ENCODE peak calls at places on chromosomes 13 and 19, in seven cellular contexts. One of them, this sample, is unnamed.

GRCh38 chr13:79541426-79542049 is 60.6 kb downstream of the NDFIP2 start:
- DNase-seq in fibroblast of pulmonary artery: peak; percentile 87
- DNase-seq in IMR-90: peak; percentile 73
- DNase-seq in B cell: no peak
- DNase-seq in kidney: no peak
- DNase-seq in HFF-Myc: peak; percentile 56
- DNase-seq in heart right ventricle: no peak
- DNase-seq in this sample: peak; percentile 22

GRCh38 chr19:52735734-52736133 is 890 bp upstream of the ZNF611 start:
- DNase-seq in B cell: no peak
- DNase-seq in kidney: peak; percentile 95
- DNase-seq in HFF-Myc: no peak
- DNase-seq in heart right ventricle: peak; percentile 88
- DNase-seq in fibroblast of pulmonary artery: peak; percentile 20
- DNase-seq in IMR-90: no peak
- DNase-seq in this sample: no peak

GRCh38 chr13:35833571-35834305 is 297.4 kb downstream of the DCLK1 start:
- DNase-seq in heart right ventricle: no peak
- DNase-seq in IMR-90: no peak
- DNase-seq in HFF-Myc: no peak
- DNase-seq in B cell: no peak
- DNase-seq in kidney: no peak
- DNase-seq in fibroblast of pulmonary artery: no peak
- DNase-seq in this sample: no peak

GRCh38 chr19:29255006-29255405 is 42.1 kb upstream of the UQCRFS1 start:
- DNase-seq in kidney: no peak
- DNase-seq in IMR-90: no peak
- DNase-seq in heart right ventricle: no peak
- DNase-seq in fibroblast of pulmonary artery: no peak
- DNase-seq in B cell: no peak
- DNase-seq in HFF-Myc: no peak
- DNase-seq in this sample: no peak

GRCh38 chr19:6357995-6358394 is 3.3 kb upstream of the CLPP start:
- DNase-seq in HFF-Myc: no peak
- DNase-seq in heart right ventricle: no peak
- DNase-seq in kidney: peak; percentile 54
- DNase-seq in B cell: no peak
- DNase-seq in fibroblast of pulmonary artery: no peak
- DNase-seq in IMR-90: no peak
- DNase-seq in this sample: no peak

GRCh38 chr13:108676620-108677019 is 47.2 kb downstream of the MYO16 start:
- DNase-seq in fibroblast of pulmonary artery: no peak
- DNase-seq in HFF-Myc: no peak
- DNase-seq in IMR-90: no peak
- DNase-seq in heart right ventricle: no peak
- DNase-seq in kidney: no peak
- DNase-seq in B cell: no peak
- DNase-seq in this sample: no peak

GRCh38 chr19:12647490-12648071 is 19.0 kb downstream of the MAN2B1 start:
- DNase-seq in fibroblast of pulmonary artery: peak; percentile 46
- DNase-seq in IMR-90: no peak
- DNase-seq in B cell: peak; percentile 68
- DNase-seq in HFF-Myc: no peak
- DNase-seq in kidney: peak; percentile 93
- DNase-seq in heart right ventricle: no peak
- DNase-seq in this sample: peak; percentile 73

GRCh38 chr13:91242652-91243051 is 104.8 kb upstream of the MIR17HG start:
- DNase-seq in HFF-Myc: no peak
- DNase-seq in fibroblast of pulmonary artery: no peak
- DNase-seq in IMR-90: no peak
- DNase-seq in heart right ventricle: no peak
- DNase-seq in kidney: no peak
- DNase-seq in B cell: no peak
- DNase-seq in this sample: no peak

GRCh38 chr19:18590273-18591272 is 2.0 kb downstream of the REX1BD start:
- DNase-seq in kidney: peak; percentile 82
- DNase-seq in fibroblast of pulmonary artery: peak; percentile 61
- DNase-seq in B cell: no peak
- DNase-seq in heart right ventricle: no peak
- DNase-seq in IMR-90: peak; percentile 57
- DNase-seq in HFF-Myc: no peak
- DNase-seq in this sample: no peak

GRCh38 chr19:5676711-5677110 is 3.6 kb downstream of the MICOS13 start:
- DNase-seq in IMR-90: no peak
- DNase-seq in B cell: no peak
- DNase-seq in heart right ventricle: no peak
- DNase-seq in kidney: no peak
- DNase-seq in HFF-Myc: no peak
- DNase-seq in fibroblast of pulmonary artery: no peak
- DNase-seq in this sample: no peak

GRCh38 chr13:98523455-98524102 is 53.3 kb downstream of the STK24 start:
- DNase-seq in B cell: no peak
- DNase-seq in HFF-Myc: no peak
- DNase-seq in kidney: no peak
- DNase-seq in IMR-90: no peak
- DNase-seq in fibroblast of pulmonary artery: no peak
- DNase-seq in heart right ventricle: no peak
- DNase-seq in this sample: peak; percentile 55

GRCh38 chr13:83355042-83355441 is 527.2 kb downstream of the SLITRK1 start:
- DNase-seq in kidney: no peak
- DNase-seq in HFF-Myc: no peak
- DNase-seq in fibroblast of pulmonary artery: no peak
- DNase-seq in heart right ventricle: no peak
- DNase-seq in IMR-90: no peak
- DNase-seq in B cell: no peak
- DNase-seq in this sample: no peak

GRCh38 chr13:97810152-97810551 is 143.3 kb upstream of the IPO5 start:
- DNase-seq in heart right ventricle: no peak
- DNase-seq in HFF-Myc: no peak
- DNase-seq in B cell: no peak
- DNase-seq in fibroblast of pulmonary artery: peak; percentile 50
- DNase-seq in IMR-90: peak; percentile 14
- DNase-seq in kidney: no peak
- DNase-seq in this sample: no peak

GRCh38 chr19:34578173-34578572 is 96.6 kb downstream of the WTIP start:
- DNase-seq in IMR-90: no peak
- DNase-seq in HFF-Myc: no peak
- DNase-seq in kidney: no peak
- DNase-seq in fibroblast of pulmonary artery: no peak
- DNase-seq in B cell: no peak
- DNase-seq in heart right ventricle: no peak
- DNase-seq in this sample: no peak

DNA sequence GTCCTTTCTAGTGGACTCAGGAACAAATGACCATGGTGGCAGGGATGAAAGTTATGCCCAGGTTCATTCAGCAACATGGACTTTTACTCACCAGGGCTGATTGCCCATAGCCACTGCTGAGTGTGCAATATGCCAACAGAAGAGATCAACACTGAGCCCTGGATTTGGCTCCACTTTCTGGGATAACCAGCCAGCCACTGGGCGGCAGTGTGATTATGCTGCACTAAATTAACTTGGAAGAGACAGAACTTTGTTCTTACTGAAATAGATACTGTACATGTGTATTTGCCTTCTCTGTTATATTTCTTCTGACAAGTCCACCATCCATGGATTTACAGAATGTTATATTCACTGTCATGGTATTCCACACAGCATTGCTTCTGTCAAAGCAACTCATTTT is 257.4 kb downstream of the TDRD3 start:
- DNase-seq in B cell: no peak
- DNase-seq in IMR-90: no peak
- DNase-seq in fibroblast of pulmonary artery: peak; percentile 39
- DNase-seq in kidney: no peak
- DNase-seq in heart right ventricle: peak; percentile 23
- DNase-seq in HFF-Myc: no peak
- DNase-seq in this sample: no peak
- TF ChIP-seq CTCF in B cell: no peak
- TF ChIP-seq CTCF in IMR-90: peak; percentile 22
- TF ChIP-seq CTCF in fibroblast of pulmonary artery: peak; percentile 61
- TF ChIP-seq CTCF in kidney: peak; percentile 47
- TF ChIP-seq CTCF in heart right ventricle: peak; percentile 69
- TF ChIP-seq CTCF in HFF-Myc: no peak
- TF ChIP-seq CTCF in this sample: peak; percentile 29

DNA sequence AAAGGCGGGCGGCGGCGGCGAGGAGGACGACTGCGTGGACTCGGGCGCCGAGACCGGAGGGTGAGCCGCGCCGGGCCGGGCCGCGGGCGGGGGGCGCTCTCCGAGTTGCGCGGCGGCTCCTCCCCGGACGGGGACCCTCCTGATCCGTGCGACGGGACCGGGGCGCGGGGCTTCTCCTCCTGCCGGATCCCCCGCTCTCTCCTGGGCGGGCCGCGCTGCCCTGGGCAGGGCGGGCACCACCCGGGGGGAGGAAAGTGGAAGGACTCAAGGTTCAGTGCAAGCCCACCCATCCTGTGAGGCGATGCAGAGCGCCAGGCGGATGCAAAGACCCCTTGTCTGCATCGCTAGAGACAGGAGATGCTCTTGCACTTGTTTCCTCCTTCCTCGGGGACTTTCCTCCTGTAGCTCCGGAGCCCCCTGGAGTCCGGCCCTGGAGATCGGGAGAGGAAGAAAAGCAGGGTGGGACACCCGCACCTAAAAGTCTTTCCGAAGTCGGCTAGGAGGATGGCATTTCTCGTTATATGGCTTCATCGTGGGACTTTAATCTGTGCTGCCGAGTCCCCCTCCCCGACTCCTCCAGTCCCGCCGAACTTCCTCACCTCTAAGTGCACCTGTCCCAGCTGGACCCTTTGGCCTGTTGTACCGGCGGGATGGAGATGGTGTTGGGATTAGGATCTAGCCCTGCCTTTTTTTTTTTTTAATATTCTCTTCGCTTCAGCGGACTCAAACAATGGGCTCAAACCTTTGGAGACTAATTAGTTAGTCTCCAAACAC is 499 bp downstream of the FAM124A start:
- DNase-seq in B cell: no peak
- DNase-seq in kidney: no peak
- DNase-seq in heart right ventricle: no peak
- DNase-seq in HFF-Myc: no peak
- DNase-seq in IMR-90: no peak
- DNase-seq in fibroblast of pulmonary artery: no peak
- DNase-seq in this sample: peak; percentile 18
- TF ChIP-seq CTCF in B cell: peak; percentile 13
- TF ChIP-seq CTCF in kidney: no peak
- TF ChIP-seq CTCF in heart right ventricle: no peak
- TF ChIP-seq CTCF in HFF-Myc: no peak
- TF ChIP-seq CTCF in IMR-90: no peak
- TF ChIP-seq CTCF in fibroblast of pulmonary artery: peak; percentile 18
- TF ChIP-seq CTCF in this sample: no peak

DNA sequence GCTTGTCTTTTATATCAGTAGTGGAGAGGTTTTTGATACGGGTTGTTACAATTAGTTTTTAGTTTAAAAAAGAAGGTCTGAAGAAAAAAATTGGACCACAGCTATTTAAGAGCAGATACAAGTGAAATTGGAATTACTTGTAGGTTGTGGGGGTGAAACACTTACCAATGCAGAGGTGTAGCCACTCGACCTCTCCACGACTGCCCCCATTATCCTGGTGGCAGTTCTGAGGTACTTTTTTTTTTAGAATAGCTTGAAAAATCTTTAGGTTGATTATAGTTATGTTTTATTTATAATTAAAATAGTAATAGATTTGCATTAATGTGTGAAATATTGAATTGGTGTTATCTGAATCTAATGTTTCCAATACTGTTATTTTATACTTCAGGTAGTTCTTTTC is 60.7 kb downstream of the PAN3 start:
- DNase-seq in HFF-Myc: no peak
- DNase-seq in heart right ventricle: no peak
- DNase-seq in B cell: no peak
- DNase-seq in fibroblast of pulmonary artery: no peak
- DNase-seq in kidney: no peak
- DNase-seq in IMR-90: no peak
- DNase-seq in this sample: no peak
- TF ChIP-seq CTCF in HFF-Myc: no peak
- TF ChIP-seq CTCF in heart right ventricle: no peak
- TF ChIP-seq CTCF in B cell: peak; percentile 15
- TF ChIP-seq CTCF in fibroblast of pulmonary artery: no peak
- TF ChIP-seq CTCF in kidney: no peak
- TF ChIP-seq CTCF in IMR-90: no peak
- TF ChIP-seq CTCF in this sample: no peak

DNA sequence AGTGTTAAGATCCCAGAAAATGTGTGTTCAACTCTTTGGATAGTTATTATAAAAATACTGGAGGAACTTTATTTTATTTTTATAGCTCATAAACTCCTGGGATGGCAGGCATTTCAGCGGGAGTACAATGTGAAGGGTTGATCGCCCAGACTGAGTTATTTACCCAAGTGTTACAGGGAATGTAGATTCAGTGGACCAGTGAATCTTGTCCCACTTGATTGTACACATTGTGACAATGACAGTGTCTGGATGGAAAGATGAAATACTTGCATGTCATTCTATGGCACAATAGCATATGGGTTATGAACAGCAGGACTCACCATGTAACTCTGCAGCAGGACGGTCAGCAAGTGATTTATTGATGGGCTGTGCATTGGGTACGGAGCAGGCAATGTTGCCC is 20.3 kb downstream of the OLFM4 start:
- DNase-seq in HFF-Myc: no peak
- DNase-seq in kidney: no peak
- DNase-seq in B cell: no peak
- DNase-seq in heart right ventricle: no peak
- DNase-seq in fibroblast of pulmonary artery: no peak
- DNase-seq in IMR-90: no peak
- DNase-seq in this sample: no peak
- TF ChIP-seq CTCF in HFF-Myc: no peak
- TF ChIP-seq CTCF in kidney: no peak
- TF ChIP-seq CTCF in B cell: no peak
- TF ChIP-seq CTCF in heart right ventricle: no peak
- TF ChIP-seq CTCF in fibroblast of pulmonary artery: no peak
- TF ChIP-seq CTCF in IMR-90: no peak
- TF ChIP-seq CTCF in this sample: no peak

GRCh38 chr13:37102896-37103295 is 2.6 kb downstream of the CSNK1A1L start:
- DNase-seq in heart right ventricle: no peak
- DNase-seq in B cell: no peak
- DNase-seq in fibroblast of pulmonary artery: no peak
- DNase-seq in HFF-Myc: no peak
- DNase-seq in kidney: no peak
- DNase-seq in IMR-90: no peak
- DNase-seq in this sample: no peak

GRCh38 chr13:37094840-37095239 is 10.6 kb downstream of the CSNK1A1L start:
- DNase-seq in fibroblast of pulmonary artery: no peak
- DNase-seq in B cell: no peak
- DNase-seq in IMR-90: no peak
- DNase-seq in kidney: no peak
- DNase-seq in heart right ventricle: no peak
- DNase-seq in HFF-Myc: no peak
- DNase-seq in this sample: no peak

GRCh38 chr13:37097008-37097579 is 8.4 kb downstream of the CSNK1A1L start:
- DNase-seq in HFF-Myc: no peak
- DNase-seq in IMR-90: no peak
- DNase-seq in heart right ventricle: no peak
- DNase-seq in kidney: no peak
- DNase-seq in fibroblast of pulmonary artery: no peak
- DNase-seq in B cell: no peak
- DNase-seq in this sample: no peak
- TF ChIP-seq CTCF in HFF-Myc: no peak
- TF ChIP-seq CTCF in IMR-90: no peak
- TF ChIP-seq CTCF in heart right ventricle: no peak
- TF ChIP-seq CTCF in kidney: no peak
- TF ChIP-seq CTCF in fibroblast of pulmonary artery: no peak
- TF ChIP-seq CTCF in B cell: no peak
- TF ChIP-seq CTCF in this sample: no peak

This sample was measured in GM10248.